ENCODE peak calls at places on chromosomes 2 and 18, in nine cellular contexts. D, C, K, W, O, J, T, G and E are unnamed samples.

GRCh38 chr18:42141439-42141838 is 186.4 kb downstream of the PIK3C3 start:
- DNase-seq in D (peak; percentile 65), C (peak; percentile 2), K (no peak), W (no peak), O (peak; percentile 2), J (no peak), T (no peak), G (no peak), E (no peak)

GRCh38 chr2:120692691-120693090 is 43.0 kb upstream of the GLI2 start:
- DNase-seq in D (no peak), C (no peak), K (no peak), W (no peak), O (no peak), J (no peak), T (no peak), G (no peak), E (no peak)

GRCh38 chr2:18623782-18624181 is 34.4 kb upstream of the NT5C1B start:
- DNase-seq in D (no peak), C (no peak), K (no peak), W (no peak), O (peak; percentile 72), J (no peak), T (no peak), G (no peak), E (peak; percentile 48)

GRCh38 chr2:62760555-62760954 is 55.0 kb downstream of the EHBP1 start:
- DNase-seq in D (no peak), C (no peak), K (no peak), W (no peak), O (peak; percentile 78), J (no peak), T (no peak), G (no peak), E (peak; percentile 39)

GRCh38 chr2:140759431-140760156 is 1371.2 kb downstream of the LRP1B start:
- DNase-seq in D (no peak), C (no peak), K (no peak), W (no peak), O (no peak), J (no peak), T (no peak), G (no peak), E (no peak)

GRCh38 chr18:58045265-58046086 is 1.4 kb downstream of the NEDD4L start:
- DNase-seq in D (peak; percentile 69), C (peak; percentile 64), K (peak; percentile 62), W (no peak), O (peak; percentile 31), J (peak; percentile 84), T (no peak), G (no peak), E (peak; percentile 21)

GRCh38 chr2:74583504-74583903 is 29.0 kb downstream of the DOK1 start:
- DNase-seq in D (no peak), C (no peak), K (no peak), W (no peak), O (peak; percentile 58), J (no peak), T (no peak), G (no peak), E (peak; percentile 80)

GRCh38 chr2:101396352-101396717 is 9.0 kb upstream of the CREG2 start:
- DNase-seq in D (peak; percentile 35), C (no peak), K (no peak), W (no peak), O (peak; percentile 97), J (peak; percentile 70), T (no peak), G (no peak), E (peak; percentile 96)

GRCh38 chr2:220198911-220199310 is 571.5 kb downstream of the SLC4A3 start:
- DNase-seq in D (no peak), C (no peak), K (no peak), W (no peak), O (peak; percentile 86), J (no peak), T (no peak), G (no peak), E (no peak)

GRCh38 chr2:10913501-10914271 is 2.0 kb downstream of the KCNF1 start:
- DNase-seq in D (no peak), C (peak; percentile 56), K (no peak), W (no peak), O (no peak), J (no peak), T (no peak), G (no peak), E (no peak)

GRCh38 chr2:128314348-128315121 is 4.1 kb downstream of the HS6ST1 start:
- DNase-seq in D (no peak), C (peak; percentile 33), K (peak; percentile 49), W (no peak), O (no peak), J (peak; percentile 3), T (no peak), G (no peak), E (no peak)

GRCh38 chr2:204529795-204530463 is 15.3 kb upstream of the PARD3B start:
- DNase-seq in D (peak; percentile 41), C (no peak), K (no peak), W (no peak), O (no peak), J (peak; percentile 31), T (no peak), G (no peak), E (no peak)

GRCh38 chr2:129253461-129253812 is 726.0 kb upstream of the RAB6C start:
- DNase-seq in D (peak; percentile 20), C (peak; percentile 47), K (no peak), W (no peak), O (no peak), J (peak; percentile 45), T (no peak), G (no peak), E (peak; percentile 25)

GRCh38 chr2:78261454-78261853 is 739.3 kb upstream of the LRRTM4 start:
- DNase-seq in D (no peak), C (peak; percentile 0), K (no peak), W (no peak), O (no peak), J (no peak), T (no peak), G (no peak), E (no peak)

GRCh38 chr2:218286570-218287459 is 5.5 kb downstream of the TMBIM1 start:
- DNase-seq in D (peak; percentile 96), C (peak; percentile 93), K (peak; percentile 83), W (peak; percentile 96), O (peak; percentile 94), J (peak; percentile 97), T (no peak), G (peak; percentile 61), E (peak; percentile 98)

GRCh38 chr2:180258041-180258537 is 251.0 kb upstream of the CWC22 start:
- DNase-seq in D (no peak), C (no peak), K (no peak), W (no peak), O (no peak), J (no peak), T (no peak), G (no peak), E (no peak)

GRCh38 chr2:46239175-46239846 is 57.9 kb upstream of the EPAS1 start:
- DNase-seq in D (no peak), C (no peak), K (peak; percentile 63), W (no peak), O (no peak), J (no peak), T (no peak), G (no peak), E (peak; percentile 48)

GRCh38 chr2:159677654-159678053 is 34.7 kb upstream of the MARCHF7 start:
- DNase-seq in D (peak; percentile 54), C (no peak), K (no peak), W (no peak), O (peak; percentile 33), J (no peak), T (no peak), G (no peak), E (peak; percentile 20)

GRCh38 chr2:186984966-186985365 is 136.0 kb upstream of the ZSWIM2 start:
- DNase-seq in D (no peak), C (no peak), K (no peak), W (no peak), O (no peak), J (no peak), T (no peak), G (no peak), E (no peak)